ENCODE peak calls at places on chromosomes 5 and 9, in four cellular contexts. One of them, this sample, is unnamed.

GRCh38 chr5:178182158-178182876 is 4.9 kb downstream of the GMCL2 start:
- DNase-seq in neural progenitor cell: no peak
- DNase-seq in endodermal cell: peak; percentile 63
- DNase-seq in MM.1S: no peak
- DNase-seq in this sample: no peak

GRCh38 chr9:19119241-19119640 is 8.1 kb downstream of the PLIN2 start:
- DNase-seq in neural progenitor cell: no peak
- DNase-seq in endodermal cell: no peak
- DNase-seq in MM.1S: no peak
- DNase-seq in this sample: no peak

GRCh38 chr9:131500939-131501541 is 1.7 kb upstream of the POMT1 start:
- DNase-seq in neural progenitor cell: no peak
- DNase-seq in endodermal cell: no peak
- DNase-seq in MM.1S: peak; percentile 81
- DNase-seq in this sample: no peak

GRCh38 chr9:14992025-14992424 is 81.8 kb upstream of the FREM1 start:
- DNase-seq in neural progenitor cell: no peak
- DNase-seq in endodermal cell: no peak
- DNase-seq in MM.1S: no peak
- DNase-seq in this sample: no peak

GRCh38 chr9:132556701-132557100 is 25.7 kb upstream of the BARHL1 start:
- DNase-seq in neural progenitor cell: peak; percentile 74
- DNase-seq in endodermal cell: no peak
- DNase-seq in MM.1S: no peak
- DNase-seq in this sample: no peak

GRCh38 chr9:116154976-116155699 is 1.5 kb downstream of the PAPPA start:
- DNase-seq in neural progenitor cell: peak; percentile 21
- DNase-seq in endodermal cell: peak; percentile 56
- DNase-seq in MM.1S: no peak
- DNase-seq in this sample: no peak

GRCh38 chr5:94524841-94525697 is 93.3 kb downstream of the KIAA0825 start:
- DNase-seq in neural progenitor cell: peak; percentile 60
- DNase-seq in endodermal cell: no peak
- DNase-seq in MM.1S: peak; percentile 80
- DNase-seq in this sample: no peak

GRCh38 chr5:154370119-154370518 is 75.7 kb upstream of the SAP30L start:
- DNase-seq in neural progenitor cell: peak; percentile 24
- DNase-seq in endodermal cell: peak; percentile 71
- DNase-seq in MM.1S: no peak
- DNase-seq in this sample: no peak

GRCh38 chr5:112660359-112660758 is 77.3 kb upstream of the APC start:
- DNase-seq in neural progenitor cell: no peak
- DNase-seq in endodermal cell: no peak
- DNase-seq in MM.1S: no peak
- DNase-seq in this sample: no peak

GRCh38 chr9:135211524-135211890 is 124.0 kb downstream of the OLFM1 start:
- DNase-seq in neural progenitor cell: no peak
- DNase-seq in endodermal cell: no peak
- DNase-seq in MM.1S: no peak
- DNase-seq in this sample: no peak

GRCh38 chr5:143233020-143233419 is 170.5 kb downstream of the NR3C1 start:
- DNase-seq in neural progenitor cell: no peak
- DNase-seq in endodermal cell: no peak
- DNase-seq in MM.1S: no peak
- DNase-seq in this sample: no peak

GRCh38 chr9:24051587-24051986 is 225.5 kb upstream of the ELAVL2 start:
- DNase-seq in neural progenitor cell: no peak
- DNase-seq in endodermal cell: no peak
- DNase-seq in MM.1S: no peak
- DNase-seq in this sample: no peak

GRCh38 chr5:65101706-65102105 is 333.0 kb downstream of the CWC27 start:
- DNase-seq in neural progenitor cell: no peak
- DNase-seq in endodermal cell: no peak
- DNase-seq in MM.1S: no peak
- DNase-seq in this sample: no peak

GRCh38 chr9:128836509-128837145 is 7.0 kb upstream of the SPOUT1 start:
- DNase-seq in neural progenitor cell: no peak
- DNase-seq in endodermal cell: no peak
- DNase-seq in MM.1S: no peak
- DNase-seq in this sample: no peak

GRCh38 chr5:40481226-40481625 is 198.5 kb upstream of the PTGER4 start:
- DNase-seq in neural progenitor cell: no peak
- DNase-seq in endodermal cell: no peak
- DNase-seq in MM.1S: no peak
- DNase-seq in this sample: no peak

GRCh38 chr9:137580209-137580957 is 1.7 kb upstream of the DPH7 start:
- DNase-seq in neural progenitor cell: no peak
- DNase-seq in endodermal cell: no peak
- DNase-seq in MM.1S: no peak
- DNase-seq in this sample: no peak

GRCh38 chr5:10319202-10319851 is 11.6 kb upstream of the CMBL start:
- DNase-seq in neural progenitor cell: no peak
- DNase-seq in endodermal cell: no peak
- DNase-seq in MM.1S: no peak
- DNase-seq in this sample: no peak

GRCh38 chr5:78269088-78269703 is 25.3 kb downstream of the AP3B1 start:
- DNase-seq in neural progenitor cell: no peak
- DNase-seq in endodermal cell: no peak
- DNase-seq in MM.1S: peak; percentile 14
- DNase-seq in this sample: no peak

GRCh38 chr9:87812375-87813118 is 70.1 kb upstream of the SPATA31E1 start:
- DNase-seq in neural progenitor cell: peak; percentile 55
- DNase-seq in endodermal cell: peak; percentile 75
- DNase-seq in MM.1S: no peak
- DNase-seq in this sample: no peak

GRCh38 chr5:125154321-125154811 is 407.9 kb upstream of the ZNF608 start:
- DNase-seq in neural progenitor cell: no peak
- DNase-seq in endodermal cell: no peak
- DNase-seq in MM.1S: no peak
- DNase-seq in this sample: no peak

GRCh38 chr5:17216974-17217325 is 481 bp upstream of the BASP1 start:
- DNase-seq in neural progenitor cell: peak; percentile 86
- DNase-seq in endodermal cell: peak; percentile 86
- DNase-seq in MM.1S: no peak
- DNase-seq in this sample: no peak

GRCh38 chr5:95102080-95102479 is 182.8 kb downstream of the MCTP1 start:
- DNase-seq in neural progenitor cell: peak; percentile 8
- DNase-seq in endodermal cell: no peak
- DNase-seq in MM.1S: no peak
- DNase-seq in this sample: no peak

GRCh38 chr5:178227929-178228328 is 4.7 kb downstream of the PHYKPL start:
- DNase-seq in neural progenitor cell: no peak
- DNase-seq in endodermal cell: no peak
- DNase-seq in MM.1S: no peak
- DNase-seq in this sample: no peak

GRCh38 chr5:59062986-59063683 is 480.3 kb downstream of the RAB3C start:
- DNase-seq in neural progenitor cell: no peak
- DNase-seq in endodermal cell: no peak
- DNase-seq in MM.1S: no peak
- DNase-seq in this sample: no peak

GRCh38 chr5:95417971-95418370 is 26.8 kb downstream of the FAM81B start:
- DNase-seq in neural progenitor cell: no peak
- DNase-seq in endodermal cell: no peak
- DNase-seq in MM.1S: no peak
- DNase-seq in this sample: no peak

GRCh38 chr5:137563646-137564474 is 64.7 kb upstream of the SPOCK1 start:
- DNase-seq in neural progenitor cell: no peak
- DNase-seq in endodermal cell: no peak
- DNase-seq in MM.1S: no peak
- DNase-seq in this sample: no peak

GRCh38 chr5:172607213-172607793 is 33.8 kb upstream of the NEURL1B start:
- DNase-seq in neural progenitor cell: no peak
- DNase-seq in endodermal cell: no peak
- DNase-seq in MM.1S: no peak
- DNase-seq in this sample: no peak

GRCh38 chr5:119302916-119303897 is 52.6 kb upstream of the TNFAIP8 start:
- DNase-seq in neural progenitor cell: no peak
- DNase-seq in endodermal cell: no peak
- DNase-seq in MM.1S: no peak
- DNase-seq in this sample: no peak

DNA sequence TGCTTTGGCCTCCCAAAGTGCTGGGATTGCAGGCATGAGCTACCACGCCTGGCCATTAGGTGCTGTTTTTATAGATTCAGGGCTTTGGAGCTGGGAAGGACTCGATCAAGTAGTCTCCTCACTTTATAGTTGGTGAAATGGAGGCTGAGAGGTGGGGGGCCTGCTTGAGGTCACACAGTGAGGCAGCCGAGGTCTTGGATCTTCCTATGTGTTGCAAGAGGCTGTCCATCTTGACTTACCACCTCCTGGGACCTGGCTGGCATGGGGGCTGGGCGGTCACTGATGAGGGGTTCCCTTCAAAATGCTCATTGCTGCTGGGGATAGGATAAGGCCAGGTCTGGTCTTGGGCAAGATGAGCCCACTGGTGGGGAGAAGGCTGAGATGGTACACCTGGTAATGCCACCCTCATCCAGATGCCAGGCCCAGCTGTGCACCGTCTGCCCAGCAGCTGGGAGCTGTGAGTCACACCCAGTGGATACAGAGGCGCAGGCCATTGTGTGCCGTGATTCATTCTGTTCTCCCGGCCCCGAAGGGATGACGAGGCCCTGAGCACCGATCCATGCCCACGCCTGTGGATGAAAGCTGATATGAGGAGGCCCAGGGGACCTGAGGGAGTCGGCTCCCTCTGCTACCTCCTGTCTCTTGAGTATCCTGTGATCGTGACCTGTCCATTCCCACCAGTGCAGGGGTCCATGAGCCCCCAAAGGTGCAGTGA is 10.5 kb upstream of the NDST1 start:
- DNase-seq in neural progenitor cell: no peak
- DNase-seq in endodermal cell: no peak
- DNase-seq in MM.1S: no peak
- DNase-seq in this sample: no peak
- H3K9ac ChIP-seq in neural progenitor cell: no peak overlapping the region
- H3K9ac ChIP-seq in endodermal cell: no peak overlapping the region
- H3K9ac ChIP-seq in MM.1S: no peak overlapping the region
- H3K9ac ChIP-seq in this sample: no peak overlapping the region

DNA sequence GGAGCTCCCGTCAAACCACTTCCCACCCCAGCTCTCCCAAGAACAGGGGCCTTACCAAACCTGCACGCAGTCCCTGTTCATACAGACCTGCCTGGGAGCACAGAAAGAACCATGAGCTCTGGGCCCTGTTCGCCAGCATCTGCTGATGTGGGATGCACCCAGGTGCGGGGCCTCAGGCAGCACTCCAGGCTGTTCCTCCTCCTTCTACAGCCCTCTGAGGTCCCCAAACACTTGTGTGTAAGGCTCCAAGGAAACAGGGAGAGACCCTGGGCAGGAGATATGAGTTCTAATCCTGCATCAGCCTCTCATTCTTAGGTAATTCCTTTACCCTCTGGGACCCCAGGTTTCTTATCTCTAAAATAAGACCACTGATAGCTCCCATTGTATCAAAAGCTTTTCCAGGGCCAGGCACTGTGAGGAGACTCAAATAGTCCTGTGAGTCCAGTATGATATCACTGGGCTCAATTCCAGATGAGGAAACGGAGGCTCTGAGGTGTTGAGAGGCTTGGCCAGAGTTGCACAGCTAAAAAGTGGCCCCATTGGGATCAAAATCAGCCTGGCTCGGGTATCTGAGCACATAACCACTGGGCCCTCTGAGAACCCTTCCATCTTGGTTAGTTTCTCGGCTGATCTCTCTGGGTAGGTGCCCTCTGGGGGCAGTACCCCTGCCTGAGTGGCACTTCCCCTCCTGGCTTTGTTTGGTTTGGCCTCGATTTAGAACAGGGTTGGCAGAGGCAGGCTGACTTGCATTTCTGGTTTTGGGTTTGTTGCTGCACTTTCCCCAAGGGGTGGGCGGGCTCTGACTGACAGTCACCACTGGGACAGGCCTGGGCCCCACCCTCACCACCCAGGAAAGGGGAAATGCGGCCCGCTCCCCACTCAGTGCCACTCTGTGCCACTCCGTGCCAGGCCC is 116.8 kb downstream of the RGS3 start:
- DNase-seq in neural progenitor cell: no peak
- DNase-seq in endodermal cell: no peak
- DNase-seq in MM.1S: peak; percentile 26
- DNase-seq in this sample: peak; percentile 87
- H3K4me3 ChIP-seq in neural progenitor cell: no peak overlapping the region
- H3K4me3 ChIP-seq in endodermal cell: no peak overlapping the region
- H3K4me3 ChIP-seq in MM.1S: no peak overlapping the region
- H3K4me3 ChIP-seq in this sample: no peak overlapping the region

GRCh38 chr5:135349886-135350285 is 49.1 kb downstream of the MACROH2A1 start:
- DNase-seq in neural progenitor cell: no peak
- DNase-seq in endodermal cell: no peak
- DNase-seq in MM.1S: no peak
- DNase-seq in this sample: no peak

GRCh38 chr5:135345945-135346731 is 52.9 kb downstream of the MACROH2A1 start:
- DNase-seq in neural progenitor cell: no peak
- DNase-seq in endodermal cell: no peak
- DNase-seq in MM.1S: no peak
- DNase-seq in this sample: peak; percentile 84

GRCh38 chr5:135349441-135349840 is 49.6 kb downstream of the MACROH2A1 start:
- DNase-seq in neural progenitor cell: no peak
- DNase-seq in endodermal cell: no peak
- DNase-seq in MM.1S: no peak
- DNase-seq in this sample: no peak

GRCh38 chr5:135350536-135350935 is 48.5 kb downstream of the MACROH2A1 start:
- DNase-seq in neural progenitor cell: no peak
- DNase-seq in endodermal cell: no peak
- DNase-seq in MM.1S: no peak
- DNase-seq in this sample: no peak

GRCh38 chr5:135348920-135349319 is 50.1 kb downstream of the MACROH2A1 start:
- DNase-seq in neural progenitor cell: no peak
- DNase-seq in endodermal cell: no peak
- DNase-seq in MM.1S: no peak
- DNase-seq in this sample: no peak
- H3K9ac ChIP-seq in neural progenitor cell: no peak overlapping the region
- H3K9ac ChIP-seq in endodermal cell: no peak overlapping the region
- H3K9ac ChIP-seq in MM.1S: no peak overlapping the region
- H3K9ac ChIP-seq in this sample: no peak overlapping the region

DNA sequence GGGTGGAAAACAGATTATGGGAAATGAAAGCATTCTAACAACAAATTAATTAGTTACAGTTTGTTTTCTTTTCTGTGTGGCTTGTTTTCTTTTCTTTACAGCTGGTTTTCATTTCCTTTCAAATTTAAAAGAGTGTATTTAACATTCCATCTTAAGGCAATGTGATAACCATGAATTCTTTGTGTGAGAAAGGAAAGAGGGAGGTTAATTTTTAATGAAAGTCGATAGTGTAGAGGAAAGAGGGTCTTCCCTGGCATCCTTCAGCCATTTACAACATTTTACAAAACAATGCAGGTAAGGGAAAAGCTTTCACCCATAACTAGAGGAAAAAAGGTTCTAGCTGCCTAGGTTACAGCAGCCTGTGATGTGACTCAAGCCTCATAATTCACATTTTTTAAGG is 43.9 kb upstream of the IL33 start:
- DNase-seq in neural progenitor cell: no peak
- DNase-seq in endodermal cell: no peak
- DNase-seq in MM.1S: no peak
- DNase-seq in this sample: no peak
- H3K4me3 ChIP-seq in neural progenitor cell: no peak overlapping the region
- H3K4me3 ChIP-seq in endodermal cell: no peak overlapping the region
- H3K4me3 ChIP-seq in MM.1S: no peak overlapping the region
- H3K4me3 ChIP-seq in this sample: no peak overlapping the region